ENCODE peak calls at places on chromosomes 13 and 19, in six cellular contexts. C is CD8-positive, alpha-beta T cell; O is ovary; E is Peyer's patch; F is AG04449; V is lower leg skin. A is an unnamed sample.

GRCh38 chr13:25738342-25738771 is 313.5 kb downstream of the SHISA2 start:
- DNase-seq in V (no peak), F (no peak), C (no peak), E (no peak), O (no peak), A (no peak)

GRCh38 chr13:113648218-113648615 is 9.8 kb downstream of the ATP4B start:
- DNase-seq in V (no peak), F (no peak), O (no peak), C (no peak), E (no peak), A (no peak)

GRCh38 chr19:7010722-7011593 is 10.3 kb downstream of the MBD3L2B start:
- DNase-seq in C (no peak), F (no peak), O (no peak), V (no peak), E (no peak), A (no peak)

GRCh38 chr19:6610934-6611370 is 20.0 kb upstream of the CD70 start:
- DNase-seq in O (no peak), C (no peak), F (peak; percentile 96), E (no peak), V (no peak), A (no peak)

GRCh38 chr13:36872621-36873020 is 47.4 kb downstream of the SMAD9 start:
- DNase-seq in C (no peak), E (no peak), F (no peak), O (no peak), V (no peak), A (no peak)

GRCh38 chr19:6519289-6519688 is 11.5 kb upstream of the TNFSF9 start:
- DNase-seq in E (no peak), F (peak; percentile 26), V (no peak), O (no peak), C (no peak), A (no peak)

GRCh38 chr19:13964776-13965175 is 12.5 kb downstream of the DCAF15 start:
- DNase-seq in F (peak; percentile 9), V (no peak), O (no peak), C (no peak), E (no peak), A (no peak)

GRCh38 chr13:79451500-79451962 is 29.4 kb upstream of the NDFIP2 start:
- DNase-seq in F (peak; percentile 74), V (no peak), C (peak; percentile 79), O (no peak), E (peak; percentile 21), A (no peak)

GRCh38 chr13:32903720-32904119 is 112.5 kb upstream of the KL start:
- DNase-seq in F (no peak), C (no peak), V (no peak), E (no peak), O (no peak), A (no peak)

GRCh38 chr13:59527500-59527899 is 636.2 kb downstream of the DIAPH3 start:
- DNase-seq in O (no peak), C (no peak), F (no peak), E (no peak), V (no peak), A (no peak)

GRCh38 chr13:30159446-30159839 is 147.9 kb downstream of the KATNAL1 start:
- DNase-seq in V (no peak), E (no peak), O (no peak), C (no peak), F (peak; percentile 41), A (no peak)

GRCh38 chr13:44523176-44524017 is 52.7 kb downstream of the TSC22D1 start:
- DNase-seq in E (no peak), F (peak; percentile 33), V (no peak), C (no peak), O (no peak), A (no peak)

GRCh38 chr19:16400911-16401675 is 70.7 kb downstream of the EPS15L1 start:
- DNase-seq in F (no peak), V (no peak), E (no peak), O (no peak), C (no peak), A (peak; percentile 32)

GRCh38 chr19:45419396-45419795 is 4.3 kb downstream of the ERCC1 start:
- DNase-seq in V (no peak), C (no peak), E (peak; percentile 75), F (no peak), O (no peak), A (peak; percentile 82)

GRCh38 chr19:23286477-23286876 is 36.3 kb upstream of the ZNF724 start:
- DNase-seq in F (no peak), E (no peak), V (no peak), O (no peak), C (no peak), A (no peak)

GRCh38 chr19:33271246-33272021 is 30.9 kb downstream of the CEBPA start:
- DNase-seq in O (no peak), F (no peak), E (no peak), C (no peak), V (no peak), A (no peak)

GRCh38 chr19:33473644-33474305 is 47.8 kb downstream of the PEPD start:
- DNase-seq in E (no peak), F (no peak), O (no peak), V (no peak), C (no peak), A (no peak)

GRCh38 chr19:6103217-6103644 is 7.1 kb downstream of the RFX2 start:
- DNase-seq in O (peak; percentile 70), F (peak; percentile 92), E (no peak), C (no peak), V (peak; percentile 86), A (no peak)

GRCh38 chr19:10751109-10751972 is 33.5 kb downstream of the DNM2 start:
- DNase-seq in V (no peak), O (no peak), C (no peak), F (no peak), E (no peak), A (peak; percentile 60)

GRCh38 chr13:54445453-54445852 is 1416.8 kb downstream of the OLFM4 start:
- DNase-seq in V (no peak), O (no peak), C (no peak), E (no peak), F (no peak), A (no peak)

GRCh38 chr13:54445865-54446264 is 1417.3 kb downstream of the OLFM4 start:
- DNase-seq in F (no peak), O (no peak), E (no peak), C (no peak), V (no peak), A (no peak)

DNA sequence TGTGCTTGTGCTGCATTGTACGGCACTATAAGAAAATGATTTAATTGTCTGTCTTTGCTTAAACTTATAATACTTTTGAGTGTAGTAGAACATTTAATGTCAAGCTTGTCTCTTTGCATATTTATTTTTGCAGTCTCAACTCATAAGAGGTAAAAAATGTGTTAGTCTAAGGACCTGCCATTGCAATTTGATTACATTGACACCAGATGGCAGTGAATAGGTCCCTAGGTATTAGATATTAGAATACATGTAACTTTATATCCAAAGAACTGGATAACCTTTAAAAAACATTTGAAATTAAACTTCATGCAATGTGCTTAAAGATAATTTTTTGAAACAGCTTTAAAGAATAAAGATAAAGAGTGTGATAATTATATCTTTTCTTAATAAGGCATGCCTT is 1421.3 kb downstream of the OLFM4 start:
- DNase-seq in E (no peak), V (no peak), C (no peak), O (no peak), F (no peak), A (no peak)
- TF ChIP-seq CTCF in E (no peak), V (no peak), C (no peak), O (no peak), F (no peak), A (no peak)

GRCh38 chr13:34988330-34988791 is 46.3 kb downstream of the NBEA start:
- DNase-seq in E (no peak), V (no peak), F (no peak), C (no peak), O (no peak), A (no peak)

GRCh38 chr13:34990399-34991224 is 48.5 kb downstream of the NBEA start:
- DNase-seq in C (no peak), V (no peak), E (no peak), F (no peak), O (no peak), A (no peak)

GRCh38 chr13:34993470-34993869 is 51.4 kb downstream of the NBEA start:
- DNase-seq in O (no peak), C (no peak), V (no peak), E (no peak), F (no peak), A (no peak)
- TF ChIP-seq CTCF in O (no peak), C (no peak), V (no peak), E (no peak), F (no peak), A (no peak)

DNA sequence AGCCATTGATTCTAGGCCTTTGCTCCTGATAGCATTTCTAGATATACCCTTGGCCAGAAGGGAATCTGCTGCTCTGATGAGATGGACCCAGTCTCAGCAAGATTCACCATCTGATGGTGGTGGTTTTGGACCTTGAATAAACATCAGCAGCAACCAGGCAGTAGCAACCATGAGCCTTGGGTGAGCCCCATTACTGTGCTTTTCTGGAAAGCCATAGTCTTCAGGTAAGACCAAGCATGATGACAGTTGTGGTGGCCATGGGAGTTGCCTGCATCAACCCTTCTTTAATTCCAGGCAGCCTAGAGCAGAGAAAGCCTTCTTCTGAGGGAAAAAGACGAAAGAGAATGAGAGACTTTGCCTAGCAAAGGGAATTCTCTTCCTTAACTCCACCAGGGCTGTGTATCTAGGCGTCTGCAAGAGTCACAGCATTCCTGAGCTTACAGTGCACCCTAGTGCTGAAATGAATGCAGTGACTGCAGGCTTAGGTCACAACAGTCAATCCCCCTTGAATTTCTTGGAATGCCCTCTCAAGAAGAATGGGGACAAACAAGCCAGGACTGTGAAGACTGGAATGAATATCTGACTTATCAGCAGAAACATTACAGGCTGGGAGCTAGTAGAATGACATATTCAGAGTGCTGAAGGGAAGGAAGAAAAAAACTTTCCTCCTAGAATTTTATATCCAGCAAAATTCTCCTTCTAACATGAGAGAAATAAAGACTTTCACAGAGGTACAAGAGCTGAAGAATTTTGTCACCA is 942.4 kb upstream of the PCDH20 start:
- DNase-seq in E (no peak), O (no peak), C (no peak), V (no peak), F (no peak), A (no peak)
- TF ChIP-seq CTCF in E (no peak), O (no peak), C (no peak), V (no peak), F (no peak), A (no peak)

GRCh38 chr13:49488563-49488962 is 7.2 kb upstream of the PHF11 start:
- DNase-seq in O (no peak), C (no peak), E (no peak), V (no peak), F (no peak), A (no peak)
- TF ChIP-seq CTCF in O (no peak), C (no peak), E (no peak), V (no peak), F (no peak), A (no peak)

GRCh38 chr13:51560336-51560735 is 23.9 kb upstream of the WDFY2 start:
- DNase-seq in F (no peak), V (no peak), O (no peak), C (no peak), E (no peak), A (no peak)

GRCh38 chr13:51559916-51560315 is 24.3 kb upstream of the WDFY2 start:
- DNase-seq in C (no peak), E (no peak), V (no peak), O (no peak), F (no peak), A (no peak)

GRCh38 chr13:51557875-51558604 is 26.2 kb upstream of the WDFY2 start:
- DNase-seq in E (no peak), F (peak; percentile 59), C (no peak), O (no peak), V (no peak), A (no peak)

GRCh38 chr13:51557423-51557822 is 26.8 kb upstream of the WDFY2 start:
- DNase-seq in V (no peak), E (no peak), O (no peak), C (no peak), F (no peak), A (no peak)

GRCh38 chr13:51556740-51557139 is 27.5 kb upstream of the WDFY2 start:
- DNase-seq in C (no peak), F (no peak), O (no peak), V (peak; percentile 68), E (no peak), A (no peak)
- TF ChIP-seq CTCF in C (no peak), F (no peak), O (no peak), V (no peak), E (no peak), A (no peak)

A was measured in CD14-positive monocyte.